ENCODE peak calls at places on chromosomes 1 and 21, in ten cellular contexts. P, L, M, K, N, V, B, E, Y and G are unnamed samples.

GRCh38 chr21:24705201-24705600 is 902.1 kb downstream of the MRPL39 start:
- DNase-seq in P (no peak), L (no peak), M (no peak), K (no peak), N (no peak), V (no peak), B (no peak), E (no peak), Y (no peak), G (no peak)

GRCh38 chr21:31741116-31741515 is 9.2 kb upstream of the SCAF4 start:
- DNase-seq in P (no peak), L (no peak), M (no peak), K (no peak), N (no peak), V (no peak), B (no peak), E (no peak), Y (no peak), G (no peak)

GRCh38 chr21:17371470-17371869 is 141.4 kb upstream of the CXADR start:
- DNase-seq in P (no peak), L (no peak), M (peak), K (no peak), N (no peak), V (peak), B (no peak), E (no peak), Y (peak), G (no peak)

GRCh38 chr1:165844933-165845332 is 17.5 kb downstream of the UCK2 start:
- DNase-seq in P (no peak), L (no peak), M (no peak), K (no peak), N (no peak), V (no peak), B (no peak), E (no peak), Y (no peak), G (no peak)

GRCh38 chr1:199753513-199753912 is 274.0 kb upstream of the NR5A2 start:
- DNase-seq in P (no peak), L (no peak), M (no peak), K (no peak), N (no peak), V (no peak), B (no peak), E (no peak), Y (no peak), G (no peak)

GRCh38 chr21:44999428-44999971 is 59.7 kb downstream of the SLX9 start:
- DNase-seq in P (peak), L (no peak), M (no peak), K (no peak), N (no peak), V (no peak), B (no peak), E (peak), Y (no peak), G (no peak)

GRCh38 chr21:44463716-44464115 is 8.4 kb downstream of the LRRC3 start:
- DNase-seq in P (no peak), L (no peak), M (no peak), K (no peak), N (no peak), V (peak), B (no peak), E (no peak), Y (no peak), G (no peak)

GRCh38 chr21:37564924-37565529 is 198.5 kb downstream of the DYRK1A start:
- DNase-seq in P (no peak), L (no peak), M (no peak), K (no peak), N (no peak), V (no peak), B (no peak), E (no peak), Y (no peak), G (no peak)

GRCh38 chr1:20404466-20404865 is 81.5 kb downstream of the CAMK2N1 start:
- DNase-seq in P (no peak), L (no peak), M (no peak), K (no peak), N (no peak), V (no peak), B (no peak), E (no peak), Y (no peak), G (no peak)

GRCh38 chr1:167761400-167761799 is 39.6 kb downstream of the MPZL1 start:
- DNase-seq in P (no peak), L (no peak), M (peak), K (no peak), N (no peak), V (no peak), B (no peak), E (no peak), Y (no peak), G (no peak)

GRCh38 chr1:246271516-246271915 is 235.6 kb downstream of the SMYD3 start:
- DNase-seq in P (no peak), L (no peak), M (peak), K (no peak), N (no peak), V (peak), B (no peak), E (no peak), Y (no peak), G (no peak)

GRCh38 chr21:46184625-46185555 is 631 bp upstream of the SPATC1L start:
- DNase-seq in P (peak), L (peak), M (peak), K (peak), N (peak), V (peak), B (peak), E (peak), Y (peak), G (peak)

GRCh38 chr1:23624440-23624839 is 65.1 kb upstream of the ID3 start:
- DNase-seq in P (no peak), L (no peak), M (no peak), K (no peak), N (no peak), V (no peak), B (no peak), E (no peak), Y (no peak), G (no peak)

GRCh38 chr1:181396171-181396670 is 87.1 kb upstream of the CACNA1E start:
- DNase-seq in P (no peak), L (no peak), M (no peak), K (no peak), N (no peak), V (no peak), B (no peak), E (no peak), Y (no peak), G (no peak)

GRCh38 chr1:169941982-169942830 is 48.5 kb upstream of the SCYL3 start:
- DNase-seq in P (no peak), L (no peak), M (peak), K (no peak), N (no peak), V (peak), B (peak), E (no peak), Y (peak), G (no peak)

GRCh38 chr1:54585181-54586066 is 37.4 kb downstream of the ACOT11 start:
- DNase-seq in P (peak), L (no peak), M (no peak), K (no peak), N (no peak), V (no peak), B (no peak), E (no peak), Y (no peak), G (no peak)

GRCh38 chr1:221979461-221980032 is 237.7 kb upstream of the DUSP10 start:
- DNase-seq in P (no peak), L (no peak), M (no peak), K (peak), N (no peak), V (no peak), B (no peak), E (no peak), Y (no peak), G (no peak)

GRCh38 chr1:42747125-42747524 is 7.1 kb upstream of the CLDN19 start:
- DNase-seq in P (no peak), L (peak), M (peak), K (no peak), N (peak), V (peak), B (no peak), E (no peak), Y (no peak), G (no peak)

GRCh38 chr1:1788646-1789431 is 10.6 kb upstream of the NADK start:
- DNase-seq in P (no peak), L (no peak), M (peak), K (no peak), N (peak), V (peak), B (no peak), E (no peak), Y (no peak), G (no peak)

GRCh38 chr1:20216574-20216973 is 30.3 kb upstream of the PLA2G2C start:
- DNase-seq in P (no peak), L (no peak), M (peak), K (no peak), N (no peak), V (peak), B (no peak), E (no peak), Y (no peak), G (no peak)

GRCh38 chr1:62682531-62682930 is 5.7 kb downstream of the DOCK7 start:
- DNase-seq in P (no peak), L (no peak), M (peak), K (no peak), N (no peak), V (peak), B (no peak), E (no peak), Y (no peak), G (no peak)

GRCh38 chr1:199396456-199396855 is 631.1 kb upstream of the NR5A2 start:
- DNase-seq in P (no peak), L (no peak), M (no peak), K (no peak), N (no peak), V (no peak), B (no peak), E (no peak), Y (no peak), G (no peak)

GRCh38 chr1:81799939-81800740 is 594 bp upstream of the ADGRL2 start:
- DNase-seq in P (peak), L (no peak), M (peak), K (peak), N (peak), V (peak), B (peak), E (peak), Y (peak), G (no peak)

GRCh38 chr1:235533476-235534168 is 29.4 kb upstream of the B3GALNT2 start:
- DNase-seq in P (no peak), L (no peak), M (no peak), K (no peak), N (no peak), V (peak), B (no peak), E (no peak), Y (no peak), G (no peak)

GRCh38 chr1:220511785-220512184 is 16.2 kb upstream of the MARK1 start:
- DNase-seq in P (no peak), L (no peak), M (no peak), K (peak), N (no peak), V (no peak), B (no peak), E (no peak), Y (no peak), G (no peak)

GRCh38 chr1:13577846-13578245 is 5.8 kb upstream of the PDPN start:
- DNase-seq in P (no peak), L (no peak), M (no peak), K (no peak), N (no peak), V (no peak), B (no peak), E (no peak), Y (no peak), G (no peak)

GRCh38 chr1:13570924-13571323 is 12.7 kb upstream of the PDPN start:
- DNase-seq in P (no peak), L (no peak), M (no peak), K (no peak), N (no peak), V (no peak), B (no peak), E (no peak), Y (no peak), G (no peak)

GRCh38 chr1:13576926-13577325 is 6.7 kb upstream of the PDPN start:
- DNase-seq in P (no peak), L (no peak), M (no peak), K (no peak), N (no peak), V (no peak), B (no peak), E (no peak), Y (no peak), G (no peak)

GRCh38 chr1:13573586-13573985 is 10.0 kb upstream of the PDPN start:
- DNase-seq in P (no peak), L (no peak), M (no peak), K (no peak), N (no peak), V (no peak), B (no peak), E (no peak), Y (no peak), G (no peak)
- TF ChIP-seq CTCF in P (no peak), L (no peak), M (no peak), K (no peak), N (no peak), V (no peak), B (no peak), E (no peak), Y (no peak), G (no peak)

DNA sequence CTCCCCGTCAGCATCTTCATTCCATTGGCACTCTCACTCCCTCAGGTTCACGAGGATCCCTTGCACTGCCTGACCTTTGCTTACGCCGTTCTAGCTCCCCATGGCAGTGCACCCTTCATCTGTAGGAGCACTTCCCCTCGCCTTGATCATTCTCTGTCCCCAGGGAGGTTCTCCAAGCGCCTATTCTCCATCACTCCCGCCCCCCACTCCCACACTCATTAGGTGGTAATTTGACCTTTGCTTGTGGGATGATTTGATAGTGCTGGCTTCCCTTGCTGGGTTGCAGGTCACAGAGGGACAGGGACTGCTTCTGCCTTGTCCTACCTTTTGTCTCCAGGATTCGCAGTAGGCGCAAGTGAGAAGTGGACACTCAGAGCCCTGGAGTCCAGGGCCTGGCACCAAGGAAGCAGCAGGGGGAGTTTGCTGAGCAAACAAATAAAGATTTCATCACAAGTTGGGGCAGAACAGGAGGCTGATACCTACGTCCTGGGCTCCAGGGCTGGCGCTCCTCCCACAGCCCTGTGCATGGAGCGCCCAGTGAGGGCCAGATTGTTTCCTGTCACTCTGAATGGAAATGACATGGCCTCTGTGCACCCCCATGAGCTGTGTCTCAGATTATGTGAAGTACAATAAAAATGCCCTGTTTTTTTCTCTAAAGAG is 82.0 kb upstream of the RUNX3 start:
- DNase-seq in P (no peak), L (no peak), M (no peak), K (no peak), N (no peak), V (no peak), B (peak), E (no peak), Y (no peak), G (no peak)
- TF ChIP-seq CTCF in P (no peak), L (no peak), M (no peak), K (no peak), N (no peak), V (no peak), B (no peak), E (no peak), Y (no peak), G (peak)

GRCh38 chr1:212585210-212585609 is 23.4 kb upstream of the ATF3 start:
- DNase-seq in P (no peak), L (no peak), M (no peak), K (no peak), N (no peak), V (no peak), B (no peak), E (no peak), Y (no peak), G (no peak)

GRCh38 chr1:212586429-212587303 is 21.9 kb upstream of the ATF3 start:
- DNase-seq in P (no peak), L (no peak), M (no peak), K (no peak), N (no peak), V (no peak), B (no peak), E (no peak), Y (no peak), G (no peak)

GRCh38 chr1:212589434-212589833 is 19.1 kb upstream of the ATF3 start:
- DNase-seq in P (no peak), L (no peak), M (no peak), K (no peak), N (no peak), V (no peak), B (no peak), E (no peak), Y (no peak), G (no peak)

GRCh38 chr1:212587304-212588136 is 21.0 kb upstream of the ATF3 start:
- DNase-seq in P (no peak), L (no peak), M (peak), K (no peak), N (no peak), V (peak), B (no peak), E (no peak), Y (no peak), G (no peak)

DNA sequence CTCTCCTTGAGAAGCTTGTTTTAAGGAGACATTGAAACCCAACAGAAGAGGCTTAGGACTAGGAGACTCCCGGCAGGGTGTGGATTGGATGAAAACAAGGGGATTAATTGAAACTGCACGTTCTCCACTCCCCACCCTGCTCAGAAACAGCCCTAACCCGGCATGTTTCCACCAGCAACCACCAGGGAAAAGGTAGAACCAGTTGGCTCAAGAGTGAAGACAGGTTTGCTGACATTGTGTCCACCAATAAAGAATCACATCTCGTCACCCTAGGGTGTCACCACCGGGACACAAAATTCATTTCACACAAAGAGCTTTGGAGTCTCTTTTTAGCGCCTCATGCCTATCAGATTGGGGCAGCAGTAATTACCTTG is 20.4 kb upstream of the ATF3 start:
- DNase-seq in P (no peak), L (no peak), M (no peak), K (no peak), N (no peak), V (no peak), B (no peak), E (no peak), Y (no peak), G (no peak)
- TF ChIP-seq CTCF in P (no peak), L (no peak), M (no peak), K (no peak), N (no peak), V (no peak), B (no peak), E (no peak), Y (no peak), G (no peak)

GRCh38 chr1:8871965-8872399 is 6.5 kb downstream of the ENO1 start:
- DNase-seq in P (no peak), L (no peak), M (peak), K (no peak), N (no peak), V (no peak), B (no peak), E (no peak), Y (no peak), G (no peak)
- TF ChIP-seq CTCF in P (no peak), L (no peak), M (no peak), K (no peak), N (no peak), V (no peak), B (no peak), E (no peak), Y (no peak), G (peak)

GRCh38 chr1:230798187-230798484 is 50.9 kb downstream of the CAPN9 start:
- DNase-seq in P (no peak), L (no peak), M (no peak), K (no peak), N (no peak), V (no peak), B (no peak), E (no peak), Y (no peak), G (no peak)
- TF ChIP-seq CTCF in P (no peak), L (peak), M (no peak), K (no peak), N (no peak), V (no peak), B (no peak), E (no peak), Y (no peak), G (no peak)

GRCh38 chr1:52366517-52366827 is 467 bp upstream of the CC2D1B start:
- DNase-seq in P (no peak), L (no peak), M (no peak), K (no peak), N (no peak), V (no peak), B (no peak), E (no peak), Y (no peak), G (no peak)

GRCh38 chr1:52364235-52364839 is 1.7 kb downstream of the CC2D1B start:
- DNase-seq in P (no peak), L (no peak), M (no peak), K (no peak), N (no peak), V (no peak), B (no peak), E (no peak), Y (no peak), G (no peak)

GRCh38 chr1:52365091-52365745 is 787 bp downstream of the CC2D1B start:
- DNase-seq in P (peak), L (no peak), M (peak), K (peak), N (peak), V (peak), B (peak), E (no peak), Y (peak), G (peak)

GRCh38 chr1:52367272-52367671 is 1.3 kb upstream of the CC2D1B start:
- DNase-seq in P (no peak), L (no peak), M (no peak), K (no peak), N (no peak), V (no peak), B (no peak), E (no peak), Y (no peak), G (no peak)

GRCh38 chr1:52365746-52366516 is at the start of gene CC2D1B:
- DNase-seq in P (peak), L (peak), M (peak), K (peak), N (peak), V (peak), B (peak), E (peak), Y (peak), G (peak)
- TF ChIP-seq CTCF in P (no peak), L (peak), M (no peak), K (no peak), N (peak), V (no peak), B (peak), E (no peak), Y (peak), G (peak)

DNA sequence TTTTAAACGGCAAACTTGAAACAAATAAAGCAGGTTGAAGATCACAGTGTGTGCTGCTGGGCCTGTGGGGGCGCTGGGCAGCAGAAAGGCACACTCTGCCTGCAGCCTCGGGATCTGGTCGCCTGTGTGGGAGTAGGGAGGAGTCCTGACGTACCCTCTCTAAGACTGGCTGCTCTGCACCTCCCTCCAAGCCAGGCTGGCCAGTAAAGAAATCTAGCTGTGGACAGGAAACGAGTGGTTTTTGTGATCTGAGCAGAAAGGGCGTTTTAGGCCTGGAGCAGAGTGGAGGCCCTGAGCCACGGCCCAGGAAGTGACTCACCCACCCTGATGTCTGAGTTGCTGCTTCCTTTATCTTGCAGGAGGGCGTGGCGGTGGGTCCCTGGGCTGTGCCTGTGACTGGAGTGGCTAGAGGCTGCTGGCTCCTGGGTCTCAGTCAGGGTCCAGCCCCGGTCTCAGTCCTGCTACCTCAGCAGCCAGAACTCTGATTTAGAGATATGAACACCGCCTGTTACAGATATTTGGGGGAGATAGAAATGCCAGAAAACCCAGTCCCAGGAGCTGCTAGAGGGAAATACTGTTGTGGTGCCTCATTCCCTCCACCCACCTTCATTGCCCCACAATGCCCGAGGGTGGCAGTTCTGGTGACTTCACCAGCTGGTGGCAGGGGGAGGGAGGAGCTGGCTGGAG is 11.3 kb upstream of the S100A11 start:
- DNase-seq in P (peak), L (no peak), M (peak), K (peak), N (peak), V (peak), B (peak), E (peak), Y (peak), G (peak)
- TF ChIP-seq CTCF in P (peak), L (peak), M (peak), K (peak), N (peak), V (peak), B (no peak), E (peak), Y (peak), G (peak)

DNA sequence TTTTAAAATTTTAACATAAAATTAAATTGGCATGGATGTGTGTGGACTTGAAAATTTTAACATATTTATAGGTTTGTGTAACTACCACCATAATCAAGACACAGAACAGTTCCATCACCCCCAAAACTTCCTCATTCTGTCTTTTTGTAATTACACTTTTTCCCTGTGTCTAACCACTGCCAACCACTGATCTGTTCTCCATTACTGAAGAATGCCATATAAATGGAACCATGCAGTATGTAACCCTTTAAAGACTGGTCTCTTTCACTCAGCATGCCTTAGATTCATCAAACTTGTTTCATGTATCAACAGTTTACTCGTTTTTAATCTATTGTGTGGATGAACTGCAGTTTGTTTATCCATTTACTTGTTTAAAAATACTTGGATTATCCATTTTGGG is 13.0 kb upstream of the AHCYL1 start:
- DNase-seq in P (no peak), L (no peak), M (no peak), K (no peak), N (no peak), V (no peak), B (no peak), E (no peak), Y (no peak), G (no peak)
- TF ChIP-seq CTCF in P (no peak), L (no peak), M (no peak), K (no peak), N (no peak), V (no peak), B (no peak), E (no peak), Y (no peak), G (no peak)